ENCODE peak calls at places on chromosomes 12 and 14, in eight cellular contexts. E, G, L, X, K, I, D and T are unnamed samples.
A peak's percentile ranks its signal among the peaks of the same experiment; 100 is the strongest.

GRCh38 chr12:22935090-22935489 is 310.1 kb downstream of the ETNK1 start:
- DNase-seq in L (no peak), G (no peak), D (peak; percentile 33), E (no peak), X (no peak), K (no peak), I (no peak), T (no peak)

GRCh38 chr14:24269368-24269767 is 2.0 kb downstream of the RABGGTA start:
- DNase-seq in L (no peak), K (no peak), E (no peak), D (no peak), I (no peak), G (no peak), X (no peak), T (no peak)

GRCh38 chr12:101619026-101619827 is 24.5 kb downstream of the MYBPC1 start:
- DNase-seq in I (no peak), L (no peak), K (no peak), D (no peak), E (no peak), X (no peak), G (no peak), T (no peak)

GRCh38 chr12:2113501-2113912 is 60.7 kb downstream of the CACNA1C start:
- DNase-seq in I (no peak), X (no peak), E (no peak), D (no peak), L (no peak), G (no peak), K (no peak), T (no peak)

GRCh38 chr14:38502241-38502640 is 246.3 kb upstream of the CLEC14A start:
- DNase-seq in K (no peak), X (no peak), I (no peak), G (no peak), E (no peak), L (no peak), D (no peak), T (no peak)

GRCh38 chr14:51121096-51121495 is 26.2 kb upstream of the TRIM9 start:
- DNase-seq in D (no peak), K (no peak), L (no peak), E (no peak), G (no peak), X (no peak), I (no peak), T (no peak)

GRCh38 chr12:7125632-7126227 is 3.0 kb downstream of the RBP5 start:
- DNase-seq in K (no peak), E (no peak), L (no peak), D (no peak), G (no peak), I (no peak), X (no peak), T (no peak)

GRCh38 chr12:51118706-51119105 is 35.3 kb upstream of the CSRNP2 start:
- DNase-seq in I (no peak), E (peak; percentile 13), X (peak; percentile 65), L (no peak), K (no peak), G (no peak), D (no peak), T (no peak)

GRCh38 chr14:28772613-28773012 is 6.0 kb downstream of the FOXG1 start:
- DNase-seq in D (no peak), G (no peak), X (no peak), L (no peak), K (no peak), I (no peak), E (no peak), T (no peak)

GRCh38 chr12:67161322-67161918 is 107.7 kb upstream of the CAND1 start:
- DNase-seq in K (peak; percentile 25), E (peak; percentile 11), I (peak; percentile 10), X (peak; percentile 46), L (no peak), G (peak; percentile 4), D (peak; percentile 43), T (peak; percentile 4)

GRCh38 chr12:2537868-2538541 is 256.8 kb upstream of the FKBP4 start:
- DNase-seq in D (no peak), L (no peak), G (no peak), X (no peak), K (no peak), I (no peak), E (no peak), T (no peak)

GRCh38 chr12:82440885-82441284 is 82.6 kb downstream of the METTL25 start:
- DNase-seq in G (no peak), K (no peak), E (no peak), D (no peak), L (no peak), X (no peak), I (no peak), T (no peak)

GRCh38 chr12:130764073-130764472 is 48.0 kb upstream of the RIMBP2 start:
- DNase-seq in K (no peak), G (no peak), I (no peak), D (no peak), L (no peak), E (no peak), X (peak; percentile 1), T (peak; percentile 1)

GRCh38 chr12:123723765-123724164 is 11.6 kb downstream of the ATP6V0A2 start:
- DNase-seq in X (no peak), D (no peak), G (no peak), L (no peak), E (no peak), K (no peak), I (no peak), T (no peak)

GRCh38 chr12:98579347-98579746 is 14.1 kb upstream of the SLC25A3 start:
- DNase-seq in G (no peak), X (no peak), K (no peak), D (no peak), I (no peak), L (no peak), E (no peak), T (no peak)

GRCh38 chr12:57864811-57865751 is 18.6 kb upstream of the CTDSP2 start:
- DNase-seq in G (no peak), X (peak; percentile 59), K (peak; percentile 79), E (no peak), D (peak; percentile 74), L (peak; percentile 53), I (peak; percentile 14), T (no peak)

GRCh38 chr12:68119724-68120211 is 39.8 kb downstream of the IFNG start:
- DNase-seq in E (no peak), G (peak; percentile 40), D (no peak), X (no peak), I (no peak), K (no peak), L (peak; percentile 1), T (no peak)

GRCh38 chr12:57146925-57147640 is at the start of gene LRP1-AS:
- DNase-seq in D (no peak), G (no peak), K (no peak), I (no peak), X (no peak), E (no peak), L (no peak), T (no peak)

GRCh38 chr12:28130625-28131598 is 59.3 kb upstream of the CCDC91 start:
- DNase-seq in I (no peak), D (no peak), E (peak; percentile 98), L (no peak), G (no peak), X (peak; percentile 97), K (no peak), T (no peak)

GRCh38 chr14:99853206-99853605 is 60.0 kb downstream of the EML1 start:
- DNase-seq in G (no peak), I (no peak), K (no peak), D (no peak), E (no peak), L (no peak), X (no peak), T (no peak)

GRCh38 chr12:6215932-6216494 is 15.8 kb downstream of the CD9 start:
- DNase-seq in D (peak; percentile 47), X (peak; percentile 93), K (no peak), I (no peak), E (peak; percentile 86), L (peak; percentile 78), G (no peak), T (no peak)

GRCh38 chr12:10366875-10367274 is 23.0 kb downstream of the KLRK1 start:
- DNase-seq in K (no peak), L (peak; percentile 52), G (no peak), X (peak; percentile 33), D (no peak), E (no peak), I (no peak), T (no peak)